ENCODE peak calls at places on chromosomes 4 and X, in eight cellular contexts. Z is activated T-cell treated with anti-CD3 and anti-CD28 coated beads for 48 hours; N is central memory CD4-positive, alpha-beta T cell; T is iPS DF 6.9; X is iris pigment epithelial cell; C is LNCaP clone FGC; P is MV-4-11; U is AG04450. Y is an unnamed sample.

GRCh38 chr4:121338506-121338905 is 42.3 kb downstream of the QRFPR start:
- DNase-seq in U (no peak), T (no peak), P (no peak), N (no peak), C (no peak), X (no peak), Z (no peak), Y (no peak)

GRCh38 chrX:153638041-153638371 is 9.0 kb upstream of the DUSP9 start:
- DNase-seq in X (no peak), N (no peak), T (no peak), C (no peak), P (no peak), U (no peak), Z (no peak), Y (no peak)

GRCh38 chr4:5843573-5844239 is 49.2 kb downstream of the CRMP1 start:
- DNase-seq in N (no peak), P (no peak), Z (no peak), C (no peak), U (no peak), T (no peak), X (no peak), Y (no peak)

GRCh38 chrX:153454901-153455550 is 9.2 kb upstream of the TREX2 start:
- DNase-seq in N (no peak), C (no peak), Z (no peak), T (no peak), P (no peak), U (no peak), X (no peak), Y (no peak)

GRCh38 chr4:17068396-17068795 is 170.0 kb upstream of the LDB2 start:
- DNase-seq in N (no peak), Z (no peak), T (no peak), P (no peak), C (no peak), X (no peak), U (no peak), Y (peak; percentile 16)

GRCh38 chrX:18702362-18703195 is 4.9 kb upstream of the PPEF1 start:
- DNase-seq in Z (no peak), P (no peak), N (no peak), C (peak; percentile 41), U (no peak), T (no peak), X (peak; percentile 75), Y (peak; percentile 16)

GRCh38 chr4:104677122-104677521 is 182.4 kb upstream of the CXXC4 start:
- DNase-seq in N (no peak), X (no peak), Z (no peak), T (no peak), P (no peak), U (no peak), C (no peak), Y (no peak)

GRCh38 chr4:111873801-111874200 is 271.5 kb upstream of the FAM241A start:
- DNase-seq in Z (no peak), N (no peak), T (no peak), U (no peak), P (peak; percentile 32), X (no peak), C (no peak), Y (no peak)

GRCh38 chr4:37421614-37422013 is 177.1 kb downstream of the NWD2 start:
- DNase-seq in T (no peak), N (no peak), P (no peak), Z (no peak), C (no peak), X (no peak), U (no peak), Y (no peak)

GRCh38 chrX:9494806-9495205 is 29.9 kb downstream of the TBL1X start:
- DNase-seq in U (no peak), N (no peak), X (peak; percentile 23), C (peak; percentile 49), Z (no peak), P (peak; percentile 60), T (no peak), Y (peak; percentile 65)

GRCh38 chr4:56757270-56757746 is 64.2 kb downstream of the SPINK2 start:
- DNase-seq in T (no peak), N (no peak), X (peak; percentile 51), C (no peak), Z (no peak), U (no peak), P (no peak), Y (peak; percentile 26)

GRCh38 chr4:143364063-143364462 is 27.4 kb downstream of the GAB1 start:
- DNase-seq in N (no peak), P (no peak), Z (no peak), C (no peak), U (no peak), X (no peak), T (no peak), Y (no peak)

GRCh38 chr4:53885668-53886067 is 178.7 kb downstream of the CHIC2 start:
- DNase-seq in P (no peak), N (no peak), C (no peak), Z (no peak), X (no peak), U (no peak), T (no peak), Y (no peak)

GRCh38 chr4:150080335-150080734 is 2.1 kb downstream of the DCLK2 start:
- DNase-seq in Z (no peak), N (no peak), X (no peak), C (no peak), U (no peak), T (no peak), P (no peak), Y (no peak)

GRCh38 chrX:143336261-143336660 is 181.0 kb downstream of the SPANXN3 start:
- DNase-seq in T (no peak), U (no peak), Z (no peak), C (no peak), X (no peak), P (no peak), N (no peak), Y (no peak)

GRCh38 chr4:41913509-41913908 is 21.7 kb upstream of the TMEM33 start:
- DNase-seq in Z (no peak), T (no peak), U (no peak), N (no peak), X (no peak), P (no peak), C (no peak), Y (no peak)

GRCh38 chr4:112967109-112967508 is 82.3 kb upstream of the ANK2 start:
- DNase-seq in N (no peak), T (no peak), U (no peak), X (no peak), Z (no peak), P (no peak), C (no peak), Y (no peak)

GRCh38 chr4:107885865-107886264 is 45.5 kb upstream of the CYP2U1 start:
- DNase-seq in T (no peak), Z (no peak), C (no peak), X (no peak), U (no peak), N (no peak), P (no peak), Y (no peak)

Y was measured in skeletal muscle cell.